ENCODE peak calls at places on chromosomes 2 and 18, in six cellular contexts. S is NCI-H774; O is NCI-H1105; B is mucosa of descending colon; D is cardiac muscle cell; W is activated CD4-positive, alpha-beta T cell treated with anti-CD3 and anti-CD28 coated beads, Interleukin-2, amount 10 ng/mL, durations not matched to agents 7 days and 5 days. L is an unnamed sample.

GRCh38 chr2:20738789-20739188 is 71.8 kb downstream of the GDF7 start:
- DNase-seq in S (no peak), O (no peak), B (no peak), D (no peak), W (no peak), L (no peak)

GRCh38 chr2:151437630-151438029 is 27.9 kb downstream of the RIF1 start:
- DNase-seq in S (no peak), O (no peak), B (no peak), D (peak; percentile 52), W (peak; percentile 28), L (peak; percentile 18)

GRCh38 chr2:44983836-44984604 is 25.2 kb downstream of the SIX2 start:
- DNase-seq in S (no peak), O (no peak), B (no peak), D (no peak), W (no peak), L (no peak)

GRCh38 chr2:184597996-184598312 is 375 bp upstream of the ZNF804A start:
- DNase-seq in S (no peak), O (no peak), B (peak; percentile 52), D (peak; percentile 25), W (no peak), L (peak; percentile 6)

GRCh38 chr18:11496561-11497172 is 112.7 kb upstream of the SLC35G4 start:
- DNase-seq in S (no peak), O (no peak), B (no peak), D (no peak), W (no peak), L (no peak)

GRCh38 chr2:152448621-152449020 is 113.6 kb downstream of the FMNL2 start:
- DNase-seq in S (no peak), O (no peak), B (no peak), D (no peak), W (no peak), L (no peak)

GRCh38 chr18:48399303-48400075 is 9.7 kb downstream of the ZBTB7C start:
- DNase-seq in S (no peak), O (no peak), B (no peak), D (no peak), W (no peak), L (no peak)

GRCh38 chr18:32550958-32551357 is 80.3 kb upstream of the GAREM1 start:
- DNase-seq in S (no peak), O (no peak), B (no peak), D (no peak), W (no peak), L (no peak)

GRCh38 chr2:134429886-134430285 is 176.0 kb downstream of the MGAT5 start:
- DNase-seq in S (no peak), O (no peak), B (no peak), D (no peak), W (no peak), L (no peak)

GRCh38 chr2:119264781-119265692 is 41.4 kb downstream of the STEAP3 start:
- DNase-seq in S (peak; percentile 37), O (peak; percentile 46), B (no peak), D (peak; percentile 69), W (peak; percentile 38), L (peak; percentile 48)

GRCh38 chr2:109459485-109459884 is 154.3 kb downstream of the SEPTIN10 start:
- DNase-seq in S (no peak), O (no peak), B (no peak), D (no peak), W (no peak), L (no peak)

GRCh38 chr2:65562890-65563289 is 130.5 kb upstream of the SPRED2 start:
- DNase-seq in S (no peak), O (no peak), B (no peak), D (no peak), W (no peak), L (no peak)

GRCh38 chr2:69789762-69790600 is 39.5 kb upstream of the GMCL1 start:
- DNase-seq in S (no peak), O (no peak), B (no peak), D (peak; percentile 42), W (no peak), L (peak; percentile 39)

GRCh38 chr2:71971493-71971892 is 176.2 kb downstream of the CYP26B1 start:
- DNase-seq in S (no peak), O (no peak), B (no peak), D (no peak), W (no peak), L (no peak)

GRCh38 chr18:39414009-39414700 is 1848.6 kb upstream of the CELF4 start:
- DNase-seq in S (no peak), O (no peak), B (no peak), D (peak; percentile 37), W (no peak), L (peak; percentile 82)

GRCh38 chr18:23826850-23827620 is 137.8 kb downstream of the LAMA3 start:
- DNase-seq in S (no peak), O (no peak), B (no peak), D (no peak), W (no peak), L (no peak)

L was measured in IMR-90.